ENCODE peak calls at places on chromosomes 16 and 17, in four cellular contexts. One of them, this sample, is unnamed.

GRCh38 chr16:78704421-78704820 is 605.0 kb downstream of the WWOX start:
- DNase-seq in H1: no peak
- DNase-seq in fibroblast of lung: peak; percentile 34
- DNase-seq in Karpas-422: no peak
- DNase-seq in this sample: no peak

GRCh38 chr17:49694847-49695697 is 12.7 kb downstream of the SLC35B1 start:
- DNase-seq in H1: peak; percentile 90
- DNase-seq in fibroblast of lung: no peak
- DNase-seq in Karpas-422: peak; percentile 89
- DNase-seq in this sample: peak; percentile 69

GRCh38 chr16:52569296-52569695 is 22.4 kb upstream of the TOX3 start:
- DNase-seq in H1: no peak
- DNase-seq in fibroblast of lung: no peak
- DNase-seq in Karpas-422: no peak
- DNase-seq in this sample: no peak

GRCh38 chr17:83155128-83156081 is 76.0 kb downstream of the METRNL start:
- DNase-seq in H1: no peak
- DNase-seq in fibroblast of lung: peak; percentile 16
- DNase-seq in Karpas-422: no peak
- DNase-seq in this sample: no peak

GRCh38 chr17:57782051-57782490 is 37.0 kb upstream of the CCDC182 start:
- DNase-seq in H1: no peak
- DNase-seq in fibroblast of lung: no peak
- DNase-seq in Karpas-422: no peak
- DNase-seq in this sample: peak; percentile 86

GRCh38 chr16:17723735-17724134 is 253.0 kb upstream of the XYLT1 start:
- DNase-seq in H1: no peak
- DNase-seq in fibroblast of lung: peak; percentile 46
- DNase-seq in Karpas-422: no peak
- DNase-seq in this sample: no peak

GRCh38 chr17:83065660-83066542 is 13.5 kb upstream of the METRNL start:
- DNase-seq in H1: peak; percentile 28
- DNase-seq in fibroblast of lung: no peak
- DNase-seq in Karpas-422: no peak
- DNase-seq in this sample: no peak

GRCh38 chr16:64225696-64226095 is 896.2 kb downstream of the CDH11 start:
- DNase-seq in H1: no peak
- DNase-seq in fibroblast of lung: no peak
- DNase-seq in Karpas-422: peak; percentile 88
- DNase-seq in this sample: no peak

GRCh38 chr17:6591599-6592158 is 35.3 kb upstream of the PITPNM3 start:
- DNase-seq in H1: no peak
- DNase-seq in fibroblast of lung: peak; percentile 89
- DNase-seq in Karpas-422: no peak
- DNase-seq in this sample: no peak

GRCh38 chr16:24282129-24282528 is 26.0 kb downstream of the CACNG3 start:
- DNase-seq in H1: no peak
- DNase-seq in fibroblast of lung: no peak
- DNase-seq in Karpas-422: no peak
- DNase-seq in this sample: no peak

GRCh38 chr17:42809250-42809649 is 10.6 kb downstream of the CNTD1 start:
- DNase-seq in H1: no peak
- DNase-seq in fibroblast of lung: peak; percentile 85
- DNase-seq in Karpas-422: no peak
- DNase-seq in this sample: no peak

GRCh38 chr16:72679856-72680255 is 368.1 kb downstream of the ZFHX3 start:
- DNase-seq in H1: no peak
- DNase-seq in fibroblast of lung: no peak
- DNase-seq in Karpas-422: no peak
- DNase-seq in this sample: no peak

GRCh38 chr17:282912-283882 is 69.4 kb downstream of the RPH3AL start:
- DNase-seq in H1: peak; percentile 41
- DNase-seq in fibroblast of lung: no peak
- DNase-seq in Karpas-422: no peak
- DNase-seq in this sample: no peak

GRCh38 chr16:67430504-67431076 is 331 bp upstream of the HSD11B2 start:
- DNase-seq in H1: peak; percentile 77
- DNase-seq in fibroblast of lung: no peak
- DNase-seq in Karpas-422: peak; percentile 59
- DNase-seq in this sample: peak; percentile 18

GRCh38 chr17:45895969-45896793 is 1.8 kb downstream of the MAPT start:
- DNase-seq in H1: peak; percentile 60
- DNase-seq in fibroblast of lung: no peak
- DNase-seq in Karpas-422: no peak
- DNase-seq in this sample: no peak

GRCh38 chr17:17732892-17733670 is 51.8 kb downstream of the RAI1 start:
- DNase-seq in H1: no peak
- DNase-seq in fibroblast of lung: peak; percentile 92
- DNase-seq in Karpas-422: no peak
- DNase-seq in this sample: no peak

GRCh38 chr17:35254107-35254802 is 11.4 kb downstream of the SLFN5 start:
- DNase-seq in H1: no peak
- DNase-seq in fibroblast of lung: peak; percentile 94
- DNase-seq in Karpas-422: no peak
- DNase-seq in this sample: no peak

GRCh38 chr16:79767597-79768280 is 167.2 kb upstream of the MAF start:
- DNase-seq in H1: no peak
- DNase-seq in fibroblast of lung: peak; percentile 27
- DNase-seq in Karpas-422: no peak
- DNase-seq in this sample: no peak

GRCh38 chr16:12545792-12546342 is 257.8 kb downstream of the CPPED1 start:
- DNase-seq in H1: no peak
- DNase-seq in fibroblast of lung: no peak
- DNase-seq in Karpas-422: no peak
- DNase-seq in this sample: no peak

DNA sequence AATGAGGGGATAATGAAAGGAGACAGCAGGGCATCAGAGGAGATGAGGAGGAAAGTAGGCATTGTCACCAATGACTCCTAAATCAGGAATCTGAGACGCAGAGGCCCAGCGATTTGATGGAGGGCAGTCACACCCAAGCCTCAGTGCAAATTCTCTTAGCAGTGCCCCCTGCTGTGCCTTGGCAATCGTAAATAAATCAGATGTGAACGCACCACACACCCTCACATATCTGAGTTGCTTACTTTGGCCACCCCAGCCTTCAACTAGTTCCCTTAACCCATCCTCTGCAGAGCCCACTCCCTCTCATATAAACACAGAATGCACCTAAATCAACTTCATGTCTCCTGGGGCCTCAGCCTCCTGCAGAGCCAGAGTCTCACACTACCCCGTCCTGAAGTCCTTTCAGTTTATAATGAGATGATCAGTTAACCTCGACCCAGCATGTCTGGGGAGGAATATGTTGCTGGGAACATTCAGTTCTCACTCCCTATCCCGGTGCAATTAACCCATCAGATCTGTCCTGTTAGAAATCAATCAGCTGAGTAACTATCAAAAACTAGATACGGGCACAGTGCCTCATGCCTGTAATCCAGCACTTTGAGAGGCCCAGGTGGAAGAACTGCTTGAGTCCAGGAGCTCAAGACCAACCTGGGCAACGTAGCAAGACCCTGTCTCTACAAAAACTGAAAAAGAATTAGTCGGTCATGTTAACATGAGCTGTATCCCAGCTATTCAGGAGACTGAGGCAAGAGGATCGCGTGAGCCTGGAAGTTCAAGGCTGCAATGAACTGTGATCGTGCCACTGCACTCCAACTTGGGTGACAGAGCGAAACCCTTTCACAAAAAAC is 78.4 kb downstream of the SLC39A11 start:
- DNase-seq in H1: no peak
- DNase-seq in fibroblast of lung: peak; percentile 42
- DNase-seq in Karpas-422: peak; percentile 54
- DNase-seq in this sample: no peak
- H3K4me2 ChIP-seq in H1: peak overlapping the region; percentile 30
- H3K4me2 ChIP-seq in fibroblast of lung: no peak overlapping the region
- H3K4me2 ChIP-seq in Karpas-422: no peak overlapping the region
- H3K4me2 ChIP-seq in this sample: no peak overlapping the region

GRCh38 chr16:68662035-68662434 is 16.9 kb downstream of the CDH3 start:
- DNase-seq in H1: no peak
- DNase-seq in fibroblast of lung: no peak
- DNase-seq in Karpas-422: no peak
- DNase-seq in this sample: no peak

GRCh38 chr16:68664297-68664696 is 19.2 kb downstream of the CDH3 start:
- DNase-seq in H1: no peak
- DNase-seq in fibroblast of lung: peak; percentile 68
- DNase-seq in Karpas-422: no peak
- DNase-seq in this sample: no peak

GRCh38 chr16:68668266-68668665 is 23.2 kb downstream of the CDH3 start:
- DNase-seq in H1: no peak
- DNase-seq in fibroblast of lung: no peak
- DNase-seq in Karpas-422: no peak
- DNase-seq in this sample: no peak

GRCh38 chr16:68665501-68665900 is 20.4 kb downstream of the CDH3 start:
- DNase-seq in H1: no peak
- DNase-seq in fibroblast of lung: peak; percentile 64
- DNase-seq in Karpas-422: no peak
- DNase-seq in this sample: no peak
- H3K4me2 ChIP-seq in H1: no peak overlapping the region
- H3K4me2 ChIP-seq in fibroblast of lung: no peak overlapping the region
- H3K4me2 ChIP-seq in Karpas-422: no peak overlapping the region
- H3K4me2 ChIP-seq in this sample: no peak overlapping the region

GRCh38 chr16:56990407-56991286 is 1.3 kb downstream of the NLRC5 start:
- DNase-seq in H1: no peak
- DNase-seq in fibroblast of lung: no peak
- DNase-seq in Karpas-422: peak; percentile 60
- DNase-seq in this sample: no peak
- H3K4me2 ChIP-seq in H1: no peak overlapping the region
- H3K4me2 ChIP-seq in fibroblast of lung: peak overlapping the region; percentile 79
- H3K4me2 ChIP-seq in Karpas-422: peak overlapping the region; percentile 81
- H3K4me2 ChIP-seq in this sample: peak overlapping the region; percentile 95

GRCh38 chr17:38532451-38532850 is 73.3 kb downstream of the SRCIN1 start:
- DNase-seq in H1: no peak
- DNase-seq in fibroblast of lung: no peak
- DNase-seq in Karpas-422: no peak
- DNase-seq in this sample: no peak
- H3K4me2 ChIP-seq in H1: no peak overlapping the region
- H3K4me2 ChIP-seq in fibroblast of lung: no peak overlapping the region
- H3K4me2 ChIP-seq in Karpas-422: no peak overlapping the region
- H3K4me2 ChIP-seq in this sample: no peak overlapping the region

GRCh38 chr16:3819175-3819527 is 61.4 kb downstream of the CREBBP start:
- DNase-seq in H1: no peak
- DNase-seq in fibroblast of lung: no peak
- DNase-seq in Karpas-422: no peak
- DNase-seq in this sample: no peak
- H3K4me2 ChIP-seq in H1: no peak overlapping the region
- H3K4me2 ChIP-seq in fibroblast of lung: no peak overlapping the region
- H3K4me2 ChIP-seq in Karpas-422: no peak overlapping the region
- H3K4me2 ChIP-seq in this sample: no peak overlapping the region

GRCh38 chr16:85375282-85375681 is 237.8 kb upstream of the GSE1 start:
- DNase-seq in H1: no peak
- DNase-seq in fibroblast of lung: no peak
- DNase-seq in Karpas-422: no peak
- DNase-seq in this sample: no peak

GRCh38 chr16:85376292-85377095 is 236.6 kb upstream of the GSE1 start:
- DNase-seq in H1: no peak
- DNase-seq in fibroblast of lung: peak; percentile 34
- DNase-seq in Karpas-422: no peak
- DNase-seq in this sample: no peak

GRCh38 chr16:85379041-85380001 is 233.8 kb upstream of the GSE1 start:
- DNase-seq in H1: no peak
- DNase-seq in fibroblast of lung: no peak
- DNase-seq in Karpas-422: no peak
- DNase-seq in this sample: no peak

GRCh38 chr16:85378145-85379040 is 234.7 kb upstream of the GSE1 start:
- DNase-seq in H1: no peak
- DNase-seq in fibroblast of lung: no peak
- DNase-seq in Karpas-422: no peak
- DNase-seq in this sample: no peak

GRCh38 chr16:85377388-85378144 is 235.6 kb upstream of the GSE1 start:
- DNase-seq in H1: no peak
- DNase-seq in fibroblast of lung: peak; percentile 29
- DNase-seq in Karpas-422: no peak
- DNase-seq in this sample: no peak
- H3K4me2 ChIP-seq in H1: no peak overlapping the region
- H3K4me2 ChIP-seq in fibroblast of lung: no peak overlapping the region
- H3K4me2 ChIP-seq in Karpas-422: no peak overlapping the region
- H3K4me2 ChIP-seq in this sample: no peak overlapping the region

GRCh38 chr17:2723505-2723996 is 12.0 kb upstream of the CLUH start:
- DNase-seq in H1: peak; percentile 79
- DNase-seq in fibroblast of lung: no peak
- DNase-seq in Karpas-422: no peak
- DNase-seq in this sample: no peak

GRCh38 chr17:2721603-2722002 is 10.0 kb upstream of the CLUH start:
- DNase-seq in H1: no peak
- DNase-seq in fibroblast of lung: no peak
- DNase-seq in Karpas-422: no peak
- DNase-seq in this sample: no peak

GRCh38 chr17:2724783-2725164 is 13.2 kb upstream of the CLUH start:
- DNase-seq in H1: peak; percentile 77
- DNase-seq in fibroblast of lung: peak; percentile 35
- DNase-seq in Karpas-422: no peak
- DNase-seq in this sample: no peak

GRCh38 chr17:2722611-2723010 is 11.0 kb upstream of the CLUH start:
- DNase-seq in H1: no peak
- DNase-seq in fibroblast of lung: no peak
- DNase-seq in Karpas-422: no peak
- DNase-seq in this sample: no peak

GRCh38 chr17:2723997-2724782 is 12.6 kb upstream of the CLUH start:
- DNase-seq in H1: peak; percentile 86
- DNase-seq in fibroblast of lung: no peak
- DNase-seq in Karpas-422: no peak
- DNase-seq in this sample: no peak
- H3K4me2 ChIP-seq in H1: peak overlapping the region; percentile 73
- H3K4me2 ChIP-seq in fibroblast of lung: peak overlapping the region; percentile 5
- H3K4me2 ChIP-seq in Karpas-422: no peak overlapping the region
- H3K4me2 ChIP-seq in this sample: no peak overlapping the region

This sample was measured in DND-41.